ENCODE peak calls at places on chromosomes 2 and 18, in six cellular contexts. I, M, F, H, L and U are unnamed samples.

GRCh38 chr2:177147093-177147694 is 65.4 kb upstream of the HNRNPA3 start:
- DNase-seq in I (no peak), M (peak; percentile 48), F (no peak), L (no peak), H (no peak), U (no peak)

GRCh38 chr18:27861539-27861938 is 315.4 kb downstream of the CDH2 start:
- DNase-seq in H (no peak), I (no peak), L (no peak), F (no peak), M (no peak), U (no peak)

GRCh38 chr2:96549967-96550786 is 13.6 kb downstream of the ARID5A start:
- DNase-seq in I (peak; percentile 17), F (no peak), H (peak; percentile 59), M (peak; percentile 55), L (no peak), U (no peak)

GRCh38 chr2:127609031-127609751 is 36.8 kb upstream of the GPR17 start:
- DNase-seq in F (peak; percentile 18), H (peak; percentile 52), M (no peak), L (no peak), I (no peak), U (no peak)

GRCh38 chr2:241985986-241986329 is 116.4 kb downstream of the RTP5 start:
- DNase-seq in L (no peak), F (no peak), I (no peak), H (no peak), M (no peak), U (no peak)

GRCh38 chr18:53606792-53607191 is 617.7 kb downstream of the MBD2 start:
- DNase-seq in I (no peak), H (no peak), M (no peak), F (no peak), L (no peak), U (no peak)

GRCh38 chr2:70977605-70978205 is 725 bp upstream of the ANKRD53 start:
- DNase-seq in M (no peak), L (peak; percentile 57), F (peak; percentile 22), H (peak; percentile 81), I (peak; percentile 84), U (no peak)

GRCh38 chr2:71100195-71100964 is 29.6 kb downstream of the MCEE start:
- DNase-seq in F (peak; percentile 46), H (no peak), M (peak; percentile 57), I (peak; percentile 30), L (peak; percentile 68), U (peak; percentile 25)

GRCh38 chr2:23425338-23425871 is 40.4 kb downstream of the KLHL29 start:
- DNase-seq in H (peak; percentile 58), F (no peak), I (no peak), M (peak; percentile 34), L (no peak), U (no peak)

GRCh38 chr2:129895061-129895460 is 84.4 kb upstream of the RAB6C start:
- DNase-seq in H (no peak), I (no peak), L (no peak), F (no peak), M (no peak), U (no peak)

GRCh38 chr18:9146224-9146623 is 9.6 kb downstream of the ANKRD12 start:
- DNase-seq in I (no peak), F (no peak), M (no peak), H (no peak), L (no peak), U (no peak)

GRCh38 chr2:137000790-137001189 is 235.4 kb downstream of the THSD7B start:
- DNase-seq in L (no peak), M (no peak), I (no peak), H (no peak), F (no peak), U (no peak)

GRCh38 chr2:28292491-28292890 is 100.2 kb upstream of the FOSL2 start:
- DNase-seq in F (no peak), I (no peak), H (no peak), L (no peak), M (no peak), U (no peak)

GRCh38 chr18:76803814-76804213 is 18.5 kb upstream of the ZNF236 start:
- DNase-seq in L (peak; percentile 74), M (peak; percentile 72), F (peak; percentile 47), H (peak; percentile 77), I (peak; percentile 73), U (peak; percentile 56)

GRCh38 chr2:201257941-201258665 is 2.2 kb upstream of the CASP8 start:
- DNase-seq in M (no peak), F (no peak), I (peak; percentile 63), H (peak; percentile 79), L (peak; percentile 92), U (peak; percentile 91)

GRCh38 chr2:204611017-204611631 is 65.8 kb downstream of the PARD3B start:
- DNase-seq in I (no peak), L (no peak), F (no peak), H (no peak), M (no peak), U (no peak)

GRCh38 chr18:67463829-67464228 is 52.7 kb downstream of the DSEL start:
- DNase-seq in F (no peak), H (no peak), L (no peak), M (no peak), I (no peak), U (no peak)

GRCh38 chr2:17058772-17059402 is 393.3 kb upstream of the CYRIA start:
- DNase-seq in M (peak; percentile 75), L (no peak), H (no peak), I (no peak), F (no peak), U (no peak)

GRCh38 chr18:63260075-63260754 is 59.4 kb downstream of the BCL2 start:
- DNase-seq in H (no peak), L (no peak), M (no peak), I (no peak), F (no peak), U (no peak)
- TF ChIP-seq CTCF in H (no peak), L (no peak), M (no peak), I (no peak), F (no peak), U (no peak)

GRCh38 chr2:47309952-47310800 is 92.8 kb upstream of the MSH2 start:
- DNase-seq in F (peak; percentile 74), I (no peak), H (no peak), L (peak; percentile 82), M (peak; percentile 45), U (no peak)
- H3K27ac ChIP-seq in F (peak overlapping the region; percentile 99), I (no peak overlapping the region), H (peak overlapping the region; percentile 55), L (peak overlapping the region; percentile 79), M (peak overlapping the region; percentile 60), U (no peak overlapping the region)

GRCh38 chr2:118812530-118812929 is 34.9 kb downstream of the EN1 start:
- DNase-seq in H (no peak), M (peak; percentile 17), L (no peak), F (no peak), I (no peak), U (no peak)

GRCh38 chr2:118814368-118814767 is 33.1 kb downstream of the EN1 start:
- DNase-seq in H (no peak), F (no peak), M (peak; percentile 8), L (no peak), I (no peak), U (no peak)

GRCh38 chr2:118815314-118815713 is 32.1 kb downstream of the EN1 start:
- DNase-seq in H (no peak), M (no peak), I (no peak), F (no peak), L (no peak), U (no peak)

GRCh38 chr2:118811514-118811913 is 35.9 kb downstream of the EN1 start:
- DNase-seq in F (no peak), H (no peak), L (no peak), I (no peak), M (no peak), U (no peak)

DNA sequence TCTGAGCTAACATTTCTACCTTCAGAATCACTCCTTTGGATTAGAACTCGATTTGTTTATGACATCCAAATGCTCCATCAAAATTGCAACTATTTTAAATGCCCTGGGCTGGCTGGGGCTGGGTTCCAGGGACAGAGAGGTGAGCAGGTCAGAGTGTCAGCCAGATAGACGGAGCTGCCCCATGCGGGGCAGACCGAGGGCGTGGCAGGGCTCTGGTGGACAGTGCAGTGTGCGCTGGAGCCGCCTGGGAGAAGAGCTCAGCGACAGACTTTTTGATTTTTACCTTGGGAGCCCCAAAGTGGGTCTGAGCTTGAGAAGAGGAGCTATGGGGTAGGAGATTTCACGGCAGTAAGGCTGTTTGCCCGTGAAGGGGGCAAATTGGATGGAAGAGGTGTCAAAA is 33.8 kb downstream of the EN1 start:
- DNase-seq in H (no peak), M (peak; percentile 9), F (no peak), L (no peak), I (no peak), U (no peak)
- H3K27me3 ChIP-seq in H (peaks cover 66% of the 10 kb centered on the region), M (peaks cover 76% of the 10 kb centered on the region), F (peaks cover 38% of the 10 kb centered on the region), L (peaks cover 77% of the 10 kb centered on the region), I (no peaks in the 10 kb centered on the region), U (peaks cover 64% of the 10 kb centered on the region)

GRCh38 chr2:160268382-160268781 is 68.3 kb upstream of the ITGB6 start:
- DNase-seq in H (no peak), M (no peak), I (no peak), F (no peak), L (no peak), U (no peak)

GRCh38 chr2:160269365-160269764 is 69.3 kb upstream of the ITGB6 start:
- DNase-seq in I (peak; percentile 22), F (no peak), L (no peak), H (no peak), M (no peak), U (no peak)

GRCh38 chr2:160270571-160271113 is 70.6 kb upstream of the ITGB6 start:
- DNase-seq in I (no peak), L (no peak), H (peak; percentile 70), M (no peak), F (no peak), U (no peak)

GRCh38 chr2:160271166-160272086 is 71.4 kb upstream of the ITGB6 start:
- DNase-seq in M (peak; percentile 16), I (peak; percentile 28), F (no peak), L (no peak), H (no peak), U (no peak)

DNA sequence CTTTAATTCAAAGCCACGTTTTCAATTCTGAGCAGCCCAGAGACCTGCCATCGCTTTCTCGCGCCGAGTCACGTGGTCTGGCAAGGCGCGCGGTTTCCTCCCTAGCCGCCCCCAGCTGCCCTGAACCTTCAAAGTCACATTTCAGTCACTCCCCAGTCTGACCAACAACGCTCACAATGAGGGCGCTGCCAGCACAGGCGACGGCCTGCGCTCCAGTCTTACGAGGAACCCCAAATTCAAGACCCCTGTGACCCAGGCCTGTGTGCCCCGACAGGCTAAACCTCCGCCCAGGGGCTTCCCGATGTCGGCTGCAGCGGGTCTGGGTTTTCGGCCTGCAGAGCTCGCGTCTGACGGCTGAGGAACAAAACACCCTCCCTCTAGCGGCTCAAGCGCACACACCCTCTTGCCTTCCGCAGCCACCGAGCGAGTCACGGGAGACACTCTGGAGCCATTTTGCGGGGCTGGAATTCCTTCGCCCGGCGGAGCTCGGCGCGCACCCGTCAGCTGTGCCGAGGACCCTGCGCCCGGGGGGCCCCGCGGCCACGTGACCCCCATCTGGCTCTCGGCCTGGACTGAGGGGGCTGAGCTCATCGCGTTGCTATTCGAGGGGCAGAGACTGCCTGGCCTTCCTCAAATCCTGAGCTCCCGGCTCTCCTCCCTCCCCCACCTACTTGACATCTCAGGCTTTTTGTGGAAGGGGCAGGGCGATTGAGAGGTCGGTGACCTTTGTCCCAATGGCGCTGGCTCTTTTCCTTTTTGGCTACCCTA is 69.9 kb upstream of the ITGB6 start:
- DNase-seq in F (peak; percentile 37), L (peak; percentile 84), M (peak; percentile 93), H (peak; percentile 96), I (peak; percentile 94), U (peak; percentile 50)
- TF ChIP-seq CTCF in F (peak; percentile 59), L (peak; percentile 57), M (peak; percentile 70), H (peak; percentile 75), I (peak; percentile 84), U (peak; percentile 49)